ENCODE peak calls at places on chromosomes 6 and 20, in eight cellular contexts. One of them, this sample, is unnamed.

GRCh38 chr6:69580696-69581095 is 216.1 kb downstream of the LMBRD1 start:
- DNase-seq in midbrain: no peak
- DNase-seq in mucosa of descending colon: no peak
- DNase-seq in HEK293T: no peak
- DNase-seq in thoracic aorta: no peak
- DNase-seq in Caki2: no peak
- DNase-seq in psoas muscle: no peak
- DNase-seq in ovary: no peak
- DNase-seq in this sample: no peak

GRCh38 chr6:46927066-46927465 is 5.3 kb upstream of the ADGRF5 start:
- DNase-seq in ovary: no peak
- DNase-seq in thoracic aorta: no peak
- DNase-seq in Caki2: no peak
- DNase-seq in HEK293T: no peak
- DNase-seq in psoas muscle: no peak
- DNase-seq in mucosa of descending colon: no peak
- DNase-seq in midbrain: no peak
- DNase-seq in this sample: no peak

GRCh38 chr6:39555136-39555535 is 170.1 kb downstream of the KIF6 start:
- DNase-seq in psoas muscle: no peak
- DNase-seq in thoracic aorta: no peak
- DNase-seq in Caki2: no peak
- DNase-seq in HEK293T: no peak
- DNase-seq in ovary: no peak
- DNase-seq in mucosa of descending colon: no peak
- DNase-seq in midbrain: no peak
- DNase-seq in this sample: no peak

GRCh38 chr20:22566876-22567658 is 17.3 kb downstream of the FOXA2 start:
- DNase-seq in HEK293T: no peak
- DNase-seq in ovary: no peak
- DNase-seq in midbrain: no peak
- DNase-seq in psoas muscle: no peak
- DNase-seq in Caki2: no peak
- DNase-seq in mucosa of descending colon: no peak
- DNase-seq in thoracic aorta: no peak
- DNase-seq in this sample: no peak

GRCh38 chr6:30963641-30964040 is 19.9 kb upstream of the MUC21 start:
- DNase-seq in Caki2: no peak
- DNase-seq in HEK293T: no peak
- DNase-seq in thoracic aorta: no peak
- DNase-seq in mucosa of descending colon: no peak
- DNase-seq in midbrain: no peak
- DNase-seq in ovary: no peak
- DNase-seq in psoas muscle: no peak
- DNase-seq in this sample: no peak

GRCh38 chr20:58286729-58287128 is 22.8 kb upstream of the RAB22A start:
- DNase-seq in thoracic aorta: no peak
- DNase-seq in psoas muscle: no peak
- DNase-seq in midbrain: no peak
- DNase-seq in HEK293T: no peak
- DNase-seq in Caki2: no peak
- DNase-seq in mucosa of descending colon: no peak
- DNase-seq in ovary: no peak
- DNase-seq in this sample: no peak

GRCh38 chr20:50642288-50642803 is 49.0 kb downstream of the RIPOR3 start:
- DNase-seq in Caki2: peak; percentile 41
- DNase-seq in midbrain: no peak
- DNase-seq in mucosa of descending colon: no peak
- DNase-seq in thoracic aorta: no peak
- DNase-seq in psoas muscle: no peak
- DNase-seq in HEK293T: no peak
- DNase-seq in ovary: no peak
- DNase-seq in this sample: no peak

GRCh38 chr6:112298021-112298745 is 43.8 kb upstream of the LAMA4 start:
- DNase-seq in mucosa of descending colon: no peak
- DNase-seq in thoracic aorta: no peak
- DNase-seq in psoas muscle: no peak
- DNase-seq in midbrain: no peak
- DNase-seq in Caki2: peak; percentile 62
- DNase-seq in ovary: no peak
- DNase-seq in HEK293T: no peak
- DNase-seq in this sample: peak; percentile 20

GRCh38 chr6:1575213-1576041 is 34.3 kb upstream of the FOXC1 start:
- DNase-seq in thoracic aorta: no peak
- DNase-seq in mucosa of descending colon: no peak
- DNase-seq in Caki2: no peak
- DNase-seq in ovary: peak; percentile 53
- DNase-seq in midbrain: peak; percentile 23
- DNase-seq in psoas muscle: no peak
- DNase-seq in HEK293T: no peak
- DNase-seq in this sample: peak; percentile 8

GRCh38 chr20:36644032-36644712 is 1.8 kb downstream of the SLA2 start:
- DNase-seq in Caki2: no peak
- DNase-seq in midbrain: no peak
- DNase-seq in thoracic aorta: no peak
- DNase-seq in psoas muscle: no peak
- DNase-seq in HEK293T: no peak
- DNase-seq in ovary: no peak
- DNase-seq in mucosa of descending colon: peak; percentile 65
- DNase-seq in this sample: no peak

GRCh38 chr6:91079939-91080338 is 493.1 kb upstream of the MAP3K7 start:
- DNase-seq in Caki2: no peak
- DNase-seq in mucosa of descending colon: no peak
- DNase-seq in thoracic aorta: no peak
- DNase-seq in ovary: no peak
- DNase-seq in psoas muscle: no peak
- DNase-seq in midbrain: no peak
- DNase-seq in HEK293T: no peak
- DNase-seq in this sample: no peak

This sample was measured in MG63.